ENCODE peak calls at places on chromosomes 12 and 14, in ten cellular contexts. L is stimulated activated effector memory CD8-positive, alpha-beta T cell treated with anti-CD3 and anti-CD28 coated beads, Interleukin-12 subunit alpha, Interleukin-12 subunit beta, amount 100 ng/mL, for 72 hours; V is IMR-90; E is MCF 10A; A is GM20000; Z is mesendoderm; H is T-helper 2 cell; Y is NCI-H1105 treated with DMSO at 0.1 percent for 48 hours; K is activated CD4-positive, alpha-beta T cell treated with anti-CD3 and anti-CD28 coated beads, Interleukin-2, amount 50 U/mL, for 1 hour; N is GM23248. C is an unnamed sample.

GRCh38 chr14:59679872-59680271 is 103.3 kb upstream of the CCDC175 start:
- DNase-seq in L (no peak), V (no peak), E (peak; percentile 58), A (no peak), Z (peak; percentile 77), H (no peak), Y (peak; percentile 88), K (no peak), N (peak; percentile 3), C (no peak)

GRCh38 chr14:63276016-63276415 is 42.7 kb downstream of the GPHB5 start:
- DNase-seq in L (no peak), V (no peak), E (no peak), A (no peak), Z (no peak), H (no peak), Y (no peak), K (no peak), N (no peak), C (no peak)

GRCh38 chr14:93824076-93824475 is 35.8 kb upstream of the PRIMA1 start:
- DNase-seq in L (no peak), V (no peak), E (no peak), A (no peak), Z (no peak), H (no peak), Y (no peak), K (no peak), N (no peak), C (no peak)

GRCh38 chr14:59698793-59699192 is 122.2 kb upstream of the CCDC175 start:
- DNase-seq in L (no peak), V (no peak), E (peak; percentile 92), A (no peak), Z (no peak), H (no peak), Y (peak; percentile 39), K (no peak), N (no peak), C (no peak)

GRCh38 chr12:55720894-55721444 is 776 bp downstream of the RDH5 start:
- DNase-seq in L (no peak), V (peak; percentile 91), E (peak; percentile 87), A (no peak), Z (no peak), H (no peak), Y (no peak), K (no peak), N (peak; percentile 99), C (no peak)

GRCh38 chr12:119114294-119114693 is 64.4 kb upstream of the HSPB8 start:
- DNase-seq in L (no peak), V (no peak), E (no peak), A (no peak), Z (no peak), H (no peak), Y (no peak), K (no peak), N (no peak), C (no peak)

GRCh38 chr12:37543131-37543965 is 773.2 kb upstream of the ALG10B start:
- DNase-seq in L (no peak), V (no peak), E (no peak), A (no peak), Z (no peak), H (no peak), Y (peak; percentile 84), K (no peak), N (no peak), C (no peak)

GRCh38 chr12:32264995-32265394 is 134.4 kb upstream of the FGD4 start:
- DNase-seq in L (no peak), V (peak; percentile 68), E (no peak), A (peak; percentile 28), Z (no peak), H (no peak), Y (no peak), K (no peak), N (peak; percentile 20), C (no peak)